ENCODE peak calls at places on chromosomes 4 and X, in eight cellular contexts. One of them, this sample, is unnamed.

GRCh38 chrX:13473666-13474516 is 95.5 kb upstream of the EGFL6 start:
- DNase-seq in BJ: peak
- DNase-seq in mesenteric fat pad: no peak
- DNase-seq in mesenchymal stem cell: no peak
- DNase-seq in spleen: no peak
- DNase-seq in fibroblast of mammary gland: peak
- DNase-seq in lung microvascular endothelial cell: no peak
- DNase-seq in GOT3: no peak
- DNase-seq in this sample: no peak

GRCh38 chr4:15653864-15654391 is 1.2 kb downstream of the FBXL5 start:
- DNase-seq in lung microvascular endothelial cell: peak
- DNase-seq in spleen: no peak
- DNase-seq in mesenteric fat pad: no peak
- DNase-seq in mesenchymal stem cell: peak
- DNase-seq in GOT3: no peak
- DNase-seq in BJ: no peak
- DNase-seq in fibroblast of mammary gland: peak
- DNase-seq in this sample: no peak

GRCh38 chr4:19729873-19730735 is 521.6 kb upstream of the SLIT2 start:
- DNase-seq in spleen: no peak
- DNase-seq in GOT3: no peak
- DNase-seq in BJ: no peak
- DNase-seq in lung microvascular endothelial cell: no peak
- DNase-seq in mesenchymal stem cell: peak
- DNase-seq in fibroblast of mammary gland: peak
- DNase-seq in mesenteric fat pad: no peak
- DNase-seq in this sample: no peak

GRCh38 chr4:3753711-3754412 is 12.3 kb upstream of the ADRA2C start:
- DNase-seq in fibroblast of mammary gland: no peak
- DNase-seq in mesenchymal stem cell: no peak
- DNase-seq in spleen: no peak
- DNase-seq in lung microvascular endothelial cell: no peak
- DNase-seq in BJ: no peak
- DNase-seq in mesenteric fat pad: no peak
- DNase-seq in GOT3: no peak
- DNase-seq in this sample: no peak

GRCh38 chrX:47958943-47959342 is 44.8 kb downstream of the ZNF182 start:
- DNase-seq in GOT3: no peak
- DNase-seq in mesenchymal stem cell: no peak
- DNase-seq in BJ: no peak
- DNase-seq in mesenteric fat pad: no peak
- DNase-seq in spleen: no peak
- DNase-seq in lung microvascular endothelial cell: peak
- DNase-seq in fibroblast of mammary gland: peak
- DNase-seq in this sample: no peak

GRCh38 chr4:81106150-81106549 is 75.6 kb downstream of the BMP3 start:
- DNase-seq in BJ: no peak
- DNase-seq in mesenchymal stem cell: no peak
- DNase-seq in spleen: no peak
- DNase-seq in mesenteric fat pad: no peak
- DNase-seq in fibroblast of mammary gland: no peak
- DNase-seq in GOT3: no peak
- DNase-seq in lung microvascular endothelial cell: no peak
- DNase-seq in this sample: no peak

GRCh38 chrX:49230500-49231232 is 2.5 kb downstream of the CACNA1F start:
- DNase-seq in lung microvascular endothelial cell: no peak
- DNase-seq in mesenteric fat pad: no peak
- DNase-seq in fibroblast of mammary gland: peak
- DNase-seq in GOT3: no peak
- DNase-seq in spleen: peak
- DNase-seq in mesenchymal stem cell: no peak
- DNase-seq in BJ: no peak
- DNase-seq in this sample: no peak

GRCh38 chr4:40685300-40685699 is 55.6 kb upstream of the RBM47 start:
- DNase-seq in mesenchymal stem cell: peak
- DNase-seq in mesenteric fat pad: no peak
- DNase-seq in GOT3: no peak
- DNase-seq in fibroblast of mammary gland: peak
- DNase-seq in spleen: no peak
- DNase-seq in lung microvascular endothelial cell: no peak
- DNase-seq in BJ: no peak
- DNase-seq in this sample: no peak

GRCh38 chrX:136755411-136755810 is 25.3 kb downstream of the ARHGEF6 start:
- DNase-seq in mesenchymal stem cell: no peak
- DNase-seq in fibroblast of mammary gland: no peak
- DNase-seq in BJ: no peak
- DNase-seq in spleen: no peak
- DNase-seq in mesenteric fat pad: no peak
- DNase-seq in lung microvascular endothelial cell: no peak
- DNase-seq in GOT3: no peak
- DNase-seq in this sample: no peak

GRCh38 chr4:8920969-8921368 is 49.3 kb upstream of the HMX1 start:
- DNase-seq in fibroblast of mammary gland: no peak
- DNase-seq in mesenteric fat pad: peak
- DNase-seq in spleen: peak
- DNase-seq in mesenchymal stem cell: no peak
- DNase-seq in BJ: no peak
- DNase-seq in lung microvascular endothelial cell: no peak
- DNase-seq in GOT3: no peak
- DNase-seq in this sample: no peak

GRCh38 chr4:123807187-123807586 is 410.6 kb downstream of the SPRY1 start:
- DNase-seq in fibroblast of mammary gland: no peak
- DNase-seq in BJ: no peak
- DNase-seq in mesenteric fat pad: no peak
- DNase-seq in lung microvascular endothelial cell: no peak
- DNase-seq in GOT3: no peak
- DNase-seq in spleen: no peak
- DNase-seq in mesenchymal stem cell: no peak
- DNase-seq in this sample: no peak

This sample was measured in NCI-H2107.